ENCODE peak calls at places on chromosomes 12 and 14, in seven cellular contexts. N is GM06990, I is AG10803, A is retinal pigment epithelial cell, V is pancreas, Q is PC-3, Z is AG04450. T is an unnamed sample.

GRCh38 chr12:3107954-3108353 is 30.8 kb downstream of the TSPAN9 start:
- DNase-seq in N (no peak), I (no peak), A (no peak), V (no peak), Q (peak; percentile 11), Z (no peak), T (no peak)

GRCh38 chr12:32893008-32893407 is 3.6 kb downstream of the PKP2 start:
- DNase-seq in N (no peak), I (no peak), A (no peak), V (no peak), Q (no peak), Z (no peak), T (no peak)

GRCh38 chr12:111398530-111398929 is 7.2 kb upstream of the SH2B3 start:
- DNase-seq in N (no peak), I (no peak), A (no peak), V (no peak), Q (no peak), Z (no peak), T (no peak)

GRCh38 chr14:104183796-104184195 is 45.4 kb downstream of the KIF26A start:
- DNase-seq in N (no peak), I (no peak), A (no peak), V (no peak), Q (no peak), Z (no peak), T (no peak)

GRCh38 chr12:113850309-113851056 is 115.6 kb downstream of the RBM19 start:
- DNase-seq in N (no peak), I (peak; percentile 11), A (no peak), V (no peak), Q (no peak), Z (no peak), T (no peak)

GRCh38 chr12:41225179-41225578 is 37.1 kb downstream of the PDZRN4 start:
- DNase-seq in N (no peak), I (no peak), A (no peak), V (no peak), Q (no peak), Z (no peak), T (no peak)

GRCh38 chr12:3281588-3282150 is 204.5 kb downstream of the TSPAN9 start:
- DNase-seq in N (no peak), I (no peak), A (no peak), V (no peak), Q (no peak), Z (no peak), T (no peak)

GRCh38 chr12:56358836-56359532 is 923 bp downstream of the STAT2 start:
- DNase-seq in N (no peak), I (peak; percentile 90), A (peak; percentile 50), V (no peak), Q (peak; percentile 46), Z (peak; percentile 71), T (peak; percentile 73)

GRCh38 chr12:11877869-11878780 is 192.6 kb upstream of the BCL2L14 start:
- DNase-seq in N (no peak), I (peak; percentile 66), A (no peak), V (no peak), Q (peak; percentile 76), Z (peak; percentile 46), T (no peak)

GRCh38 chr12:110809149-110809548 is 37.6 kb upstream of the CCDC63 start:
- DNase-seq in N (no peak), I (no peak), A (no peak), V (no peak), Q (no peak), Z (no peak), T (no peak)

GRCh38 chr12:40033260-40033649 is 72.6 kb downstream of the SLC2A13 start:
- DNase-seq in N (no peak), I (no peak), A (no peak), V (no peak), Q (no peak), Z (no peak), T (no peak)

GRCh38 chr12:40034156-40034555 is 71.7 kb downstream of the SLC2A13 start:
- DNase-seq in N (no peak), I (no peak), A (no peak), V (no peak), Q (no peak), Z (no peak), T (no peak)

GRCh38 chr12:40034712-40035111 is 71.2 kb downstream of the SLC2A13 start:
- DNase-seq in N (no peak), I (no peak), A (no peak), V (no peak), Q (no peak), Z (no peak), T (no peak)

GRCh38 chr12:40032433-40033259 is 73.2 kb downstream of the SLC2A13 start:
- DNase-seq in N (no peak), I (no peak), A (no peak), V (no peak), Q (no peak), Z (no peak), T (no peak)

GRCh38 chr12:40031965-40032364 is 73.9 kb downstream of the SLC2A13 start:
- DNase-seq in N (no peak), I (no peak), A (no peak), V (no peak), Q (no peak), Z (no peak), T (no peak)
- TF ChIP-seq CTCF in N (no peak), I (no peak), A (no peak), V (peak; percentile 7), Q (no peak), Z (no peak), T (no peak)

DNA sequence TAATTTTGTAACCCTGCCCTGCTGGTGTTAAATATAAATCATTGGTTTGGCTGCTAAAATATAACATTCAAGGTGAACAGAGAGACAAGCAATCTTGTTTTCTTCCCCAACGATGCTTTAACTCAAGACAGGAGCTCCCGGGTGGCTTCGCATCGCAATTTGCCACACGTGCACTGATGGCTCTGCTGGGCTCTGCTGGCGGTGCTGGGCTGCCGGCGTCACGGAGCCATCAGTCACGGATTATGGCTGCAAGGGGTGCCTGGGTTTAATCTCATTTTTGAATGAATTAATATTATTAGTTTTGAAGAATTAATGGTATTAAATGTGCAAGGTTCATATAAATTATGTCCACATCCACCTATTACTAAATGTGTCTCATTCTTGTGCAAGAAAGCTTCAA is 44.9 kb upstream of the TMEM260 start:
- DNase-seq in N (no peak), I (no peak), A (no peak), V (no peak), Q (no peak), Z (no peak), T (no peak)
- H3K4me3 ChIP-seq in N (no peak overlapping the region), I (no peak overlapping the region), A (no peak overlapping the region), V (no peak overlapping the region), Q (no peak overlapping the region), Z (no peak overlapping the region), T (no peak overlapping the region)

DNA sequence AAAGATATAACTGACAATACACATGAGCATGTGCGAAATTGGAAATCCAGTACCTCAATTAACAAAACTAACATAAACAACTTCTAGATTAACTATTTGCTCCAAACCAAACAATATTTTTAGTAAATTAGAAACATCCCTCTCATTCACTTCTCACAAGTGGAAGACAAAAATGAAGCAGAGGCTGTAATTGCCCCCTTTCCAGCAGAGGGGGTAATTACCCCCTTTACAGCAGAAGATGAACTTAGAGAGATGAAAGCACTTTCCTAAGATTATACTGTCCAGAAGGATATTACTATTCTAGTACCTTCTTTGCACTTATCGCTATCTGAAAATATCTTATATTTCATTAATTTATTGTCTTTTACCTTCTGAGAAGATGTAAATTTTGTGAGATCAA is 1025.2 kb downstream of the FSCB start:
- DNase-seq in N (no peak), I (no peak), A (no peak), V (no peak), Q (no peak), Z (no peak), T (no peak)
- TF ChIP-seq CTCF in N (no peak), I (no peak), A (no peak), V (no peak), Q (no peak), Z (no peak), T (no peak)

GRCh38 chr14:49892301-49892635 is 614 bp upstream of the ARF6 start:
- DNase-seq in N (no peak), I (peak; percentile 84), A (peak; percentile 49), V (no peak), Q (peak; percentile 63), Z (peak; percentile 57), T (peak; percentile 92)

GRCh38 chr14:49895480-49895879 is 2.6 kb downstream of the ARF6 start:
- DNase-seq in N (no peak), I (no peak), A (no peak), V (no peak), Q (peak; percentile 47), Z (no peak), T (no peak)

GRCh38 chr14:49896956-49897355 is 4.1 kb downstream of the ARF6 start:
- DNase-seq in N (no peak), I (no peak), A (no peak), V (no peak), Q (no peak), Z (no peak), T (no peak)

GRCh38 chr14:49893309-49894213 is 679 bp downstream of the ARF6 start:
- DNase-seq in N (peak; percentile 84), I (peak; percentile 47), A (no peak), V (peak; percentile 20), Q (peak; percentile 36), Z (no peak), T (peak; percentile 87)

GRCh38 chr14:49892636-49893308 is at the start of gene ARF6:
- DNase-seq in N (peak; percentile 99), I (peak; percentile 97), A (peak; percentile 86), V (peak; percentile 99), Q (peak; percentile 99), Z (peak; percentile 88), T (peak; percentile 99)
- H3K4me3 ChIP-seq in N (peak within 1 kb of the TSS; percentile 98), I (peak within 1 kb of the TSS; percentile 89), A (peak within 1 kb of the TSS; percentile 89), V (peak within 1 kb of the TSS; percentile 96), Q (peak within 1 kb of the TSS; percentile 91), Z (peak within 1 kb of the TSS; percentile 95), T (peak within 1 kb of the TSS; percentile 67)

GRCh38 chr12:51992246-51992645 is 14.5 kb upstream of the TAMALIN start:
- DNase-seq in N (no peak), I (no peak), A (no peak), V (no peak), Q (no peak), Z (no peak), T (no peak)
- TF ChIP-seq CTCF in N (no peak), I (no peak), A (no peak), V (no peak), Q (no peak), Z (no peak), T (no peak)

GRCh38 chr12:27970981-27971489 is 1.5 kb downstream of the PTHLH start:
- DNase-seq in N (no peak), I (no peak), A (no peak), V (no peak), Q (peak; percentile 90), Z (no peak), T (no peak)
- H3K4me3 ChIP-seq in N (no peak overlapping the region), I (peak overlapping the region; percentile 68), A (peak overlapping the region; percentile 40), V (no peak overlapping the region), Q (peak overlapping the region; percentile 68), Z (peak overlapping the region; percentile 66), T (no peak overlapping the region)